ENCODE peak calls at places on chromosomes 13 and 19, in four cellular contexts. N is effector memory CD4-positive, alpha-beta T cell; O is small intestine; F is kidney. M is an unnamed sample.

GRCh38 chr19:2148482-2149135 is 2.8 kb downstream of the AP3D1 start:
- DNase-seq in F (no peak), O (no peak), N (peak; percentile 25), M (no peak)

GRCh38 chr19:50417850-50418185 is 920 bp upstream of the SPIB start:
- DNase-seq in N (no peak), F (no peak), O (no peak), M (no peak)

GRCh38 chr13:110582421-110582954 is 21.0 kb upstream of the RAB20 start:
- DNase-seq in F (no peak), O (no peak), N (no peak), M (no peak)

GRCh38 chr13:40230833-40231266 is 435.6 kb downstream of the FOXO1 start:
- DNase-seq in F (no peak), O (no peak), N (no peak), M (no peak)

GRCh38 chr19:31570718-31571117 is 221.5 kb upstream of the TSHZ3 start:
- DNase-seq in F (no peak), N (no peak), O (no peak), M (no peak)

GRCh38 chr19:10815969-10816635 is 19.9 kb downstream of the TMED1 start:
- DNase-seq in N (no peak), O (no peak), F (no peak), M (peak; percentile 67)

GRCh38 chr13:49454388-49455015 is 10.4 kb downstream of the SETDB2 start:
- DNase-seq in F (no peak), N (no peak), O (no peak), M (no peak)

GRCh38 chr19:5001547-5002131 is 32.7 kb downstream of the KDM4B start:
- DNase-seq in F (no peak), N (no peak), O (peak; percentile 27), M (no peak)

GRCh38 chr19:35963514-35963913 is 27.3 kb downstream of the LRFN3 start:
- DNase-seq in F (no peak), O (peak; percentile 20), N (no peak), M (no peak)

GRCh38 chr19:49151339-49152217 is 3.6 kb downstream of the HRC start:
- DNase-seq in O (peak; percentile 98), N (no peak), F (peak; percentile 92), M (peak; percentile 89)

GRCh38 chr19:10936661-10937084 is 8.1 kb downstream of the TIMM29 start:
- DNase-seq in O (peak; percentile 80), F (no peak), N (no peak), M (no peak)

GRCh38 chr13:96824110-96824509 is 170.2 kb downstream of the OXGR1 start:
- DNase-seq in N (no peak), F (no peak), O (no peak), M (no peak)

GRCh38 chr13:93388701-93389100 is 162.1 kb downstream of the GPC6 start:
- DNase-seq in F (no peak), O (no peak), N (no peak), M (no peak)

GRCh38 chr19:42816901-42817300 is 51.4 kb upstream of the PSG8 start:
- DNase-seq in N (no peak), F (no peak), O (no peak), M (no peak)

GRCh38 chr13:27211771-27212364 is 39.5 kb upstream of the RPL21 start:
- DNase-seq in N (no peak), O (no peak), F (peak; percentile 60), M (no peak)

GRCh38 chr19:13208964-13209796 is 59.0 kb downstream of the IER2 start:
- DNase-seq in N (no peak), O (no peak), F (no peak), M (no peak)

GRCh38 chr19:3695986-3696659 is 4.1 kb downstream of the PIP5K1C start:
- DNase-seq in N (no peak), F (no peak), O (no peak), M (no peak)

GRCh38 chr19:43432866-43433673 is 18.4 kb downstream of the TEX101 start:
- DNase-seq in F (peak; percentile 84), N (peak; percentile 54), O (peak; percentile 70), M (peak; percentile 54)

GRCh38 chr13:20945952-20946383 is 43.4 kb upstream of the XPO4 start:
- DNase-seq in O (no peak), N (no peak), F (no peak), M (peak; percentile 51)

GRCh38 chr13:31951215-31951678 is 80.3 kb upstream of the FRY start:
- DNase-seq in N (no peak), O (peak; percentile 62), F (peak; percentile 77), M (peak; percentile 91)

GRCh38 chr13:68522184-68522583 is 1292.0 kb upstream of the PCDH9 start:
- DNase-seq in F (no peak), N (no peak), O (no peak), M (no peak)

GRCh38 chr19:48629599-48630288 is 7.4 kb downstream of the DBP start:
- DNase-seq in N (no peak), O (peak; percentile 98), F (peak; percentile 90), M (no peak)

GRCh38 chr19:55304279-55304978 is 20.6 kb downstream of the BRSK1 start:
- DNase-seq in N (no peak), F (no peak), O (peak; percentile 62), M (no peak)

GRCh38 chr19:1064661-1065605 is 2.0 kb upstream of the ARHGAP45 start:
- DNase-seq in N (no peak), O (peak; percentile 72), F (peak; percentile 90), M (peak; percentile 77)

GRCh38 chr13:106755542-106755941 is 187.6 kb upstream of the ARGLU1 start:
- DNase-seq in N (no peak), F (no peak), O (no peak), M (no peak)

DNA sequence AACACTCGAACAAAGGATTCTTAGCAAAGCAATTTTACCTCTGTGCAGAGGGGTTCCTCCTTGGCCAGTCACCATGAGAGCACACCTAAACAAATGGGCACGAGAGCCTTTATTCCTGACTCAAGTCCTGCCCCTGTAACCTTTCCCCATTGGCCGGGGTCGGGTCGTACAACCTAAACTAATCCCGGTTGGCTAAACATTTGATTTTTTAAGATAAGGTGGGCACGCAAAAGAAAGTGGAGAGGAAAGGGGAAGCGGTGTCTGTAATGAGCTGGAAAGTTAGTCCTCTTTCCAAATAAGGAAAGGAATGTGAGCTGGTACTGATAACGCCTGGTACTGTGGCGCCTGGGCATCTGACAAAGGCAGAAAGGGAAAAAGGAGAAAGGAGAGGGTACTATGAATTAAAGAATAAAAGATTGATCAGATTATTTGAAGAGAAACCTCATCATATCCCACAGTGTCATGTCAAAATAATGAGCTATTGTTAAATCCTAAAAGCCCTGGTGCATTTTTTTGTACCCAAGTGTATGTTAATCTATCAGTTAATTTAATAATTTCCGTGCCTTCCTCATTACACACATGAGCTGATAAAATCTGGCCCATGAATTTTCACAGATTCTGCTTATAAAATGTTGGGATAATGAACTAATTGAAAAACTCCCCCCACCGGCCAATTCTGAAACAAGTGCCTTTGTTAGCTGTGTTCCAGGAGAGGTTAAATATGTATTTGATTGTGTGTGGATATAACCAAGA is 335.7 kb downstream of the RFC3 start:
- DNase-seq in O (no peak), F (no peak), N (no peak), M (no peak)
- H3K9me3 ChIP-seq in O (no peaks in the 10 kb centered on the region), F (no peaks in the 10 kb centered on the region), N (no peaks in the 10 kb centered on the region), M (no peaks in the 10 kb centered on the region)

DNA sequence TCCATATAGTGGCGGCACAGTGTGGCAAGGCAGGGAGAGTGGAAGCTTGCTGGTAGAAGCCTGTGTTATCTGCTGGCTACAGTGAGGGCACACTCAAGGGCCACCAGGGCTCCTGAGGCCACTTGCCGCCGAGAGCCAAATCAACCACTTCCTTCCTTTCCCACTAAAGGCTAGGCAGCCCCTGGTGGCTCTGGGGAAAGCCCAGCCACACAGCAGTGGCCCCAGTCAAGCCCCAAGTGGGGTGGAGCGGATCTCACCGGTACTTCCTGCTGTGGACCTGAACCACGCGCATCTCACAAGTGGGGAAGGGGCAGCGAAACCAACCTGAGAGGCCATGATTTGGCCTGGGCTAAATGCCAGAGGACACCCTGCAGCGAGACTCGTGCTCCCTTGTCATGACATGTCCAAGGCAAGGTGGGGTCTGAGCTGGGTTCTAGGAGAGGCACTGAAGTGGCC is 21.9 kb upstream of the SLC35E1 start:
- DNase-seq in O (no peak), N (peak; percentile 54), F (no peak), M (no peak)
- H3K4me3 ChIP-seq in O (no peak overlapping the region), N (peak overlapping the region; percentile 26), F (no peak overlapping the region), M (no peak overlapping the region)

GRCh38 chr19:32677657-32678056 is 2.0 kb downstream of the RGS9BP start:
- DNase-seq in N (no peak), F (no peak), O (no peak), M (no peak)

GRCh38 chr19:32676186-32676894 is 692 bp downstream of the RGS9BP start:
- DNase-seq in N (no peak), O (peak; percentile 38), F (peak; percentile 83), M (peak; percentile 84)

GRCh38 chr19:32675720-32676185 is at the start of gene RGS9BP:
- DNase-seq in O (peak; percentile 49), N (peak; percentile 65), F (peak; percentile 94), M (peak; percentile 95)

GRCh38 chr19:32674959-32675719 is at the start of gene ANKRD27:
- DNase-seq in F (peak; percentile 99), N (peak; percentile 96), O (peak; percentile 99), M (peak; percentile 97)

DNA sequence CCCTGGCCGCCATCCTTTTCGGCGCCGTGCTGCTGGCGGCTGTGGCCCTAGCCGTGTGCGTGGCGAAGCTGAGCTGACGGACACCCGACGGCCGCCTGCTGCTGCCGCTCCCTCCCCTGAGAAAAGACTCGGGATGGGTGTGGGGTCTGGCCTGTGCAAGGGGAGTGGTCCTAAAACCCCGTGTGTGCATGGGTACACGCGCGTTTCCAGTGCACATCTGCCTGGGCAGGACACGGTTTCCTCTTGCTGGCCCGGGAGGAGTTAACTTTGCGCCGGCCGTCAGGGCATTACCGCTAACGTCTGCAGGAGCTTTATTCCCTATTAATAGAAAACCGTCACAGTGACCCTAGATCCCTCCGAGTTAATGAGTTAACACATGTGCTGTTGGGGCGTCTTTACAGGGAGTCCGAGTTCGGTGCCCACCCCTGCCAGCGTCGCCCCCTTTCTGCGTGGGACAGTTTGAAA is 1.3 kb downstream of the RGS9BP start:
- DNase-seq in N (no peak), O (no peak), F (peak; percentile 73), M (no peak)
- H3K9me3 ChIP-seq in N (no peaks in the 10 kb centered on the region), O (no peaks in the 10 kb centered on the region), F (no peaks in the 10 kb centered on the region), M (no peaks in the 10 kb centered on the region)

GRCh38 chr19:17765069-17765618 is 13.9 kb downstream of the FCHO1 start:
- DNase-seq in N (no peak), F (peak; percentile 79), O (peak; percentile 93), M (peak; percentile 93)

GRCh38 chr19:17766543-17767131 is 15.4 kb downstream of the FCHO1 start:
- DNase-seq in F (peak; percentile 89), N (no peak), O (peak; percentile 99), M (peak; percentile 95)

GRCh38 chr19:17761148-17761547 is 9.9 kb downstream of the FCHO1 start:
- DNase-seq in O (no peak), N (no peak), F (no peak), M (no peak)

GRCh38 chr19:17764348-17764747 is 13.1 kb downstream of the FCHO1 start:
- DNase-seq in F (no peak), O (no peak), N (no peak), M (no peak)

DNA sequence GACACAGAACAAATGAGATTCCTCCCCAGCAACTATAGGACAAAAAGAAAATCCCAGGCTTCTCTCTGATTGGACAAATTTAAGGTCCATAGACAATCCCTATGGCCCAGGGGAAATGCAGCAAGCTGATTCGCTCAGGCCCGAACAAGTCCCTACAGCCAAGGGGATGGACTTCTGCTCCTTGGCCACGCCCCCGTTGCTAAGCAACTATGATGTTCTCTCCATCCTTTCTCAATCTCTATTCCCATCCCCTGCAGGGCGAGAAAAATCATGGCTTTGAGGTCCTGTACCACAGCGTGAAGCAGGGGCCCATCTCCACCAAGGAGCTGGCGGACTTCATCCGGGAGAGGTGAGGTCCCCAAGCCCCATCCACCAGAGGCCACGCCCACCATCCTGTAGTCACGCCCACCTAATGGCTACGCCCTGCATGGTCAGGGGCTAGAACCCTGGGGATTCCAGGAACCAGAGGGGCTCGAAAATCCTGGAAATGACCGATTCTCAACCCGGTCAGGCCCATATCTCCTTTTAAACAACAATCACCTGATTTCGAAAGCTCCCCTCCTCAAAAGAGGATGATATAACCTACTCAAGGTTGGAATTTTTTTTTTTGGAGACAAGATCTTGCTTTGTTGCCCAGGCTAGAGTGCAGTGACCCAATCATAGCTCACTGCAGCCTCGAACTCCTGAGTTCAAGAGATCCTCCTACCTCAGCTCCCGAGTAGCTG is 11.4 kb downstream of the FCHO1 start:
- DNase-seq in O (peak; percentile 55), N (no peak), F (no peak), M (no peak)
- H3K4me3 ChIP-seq in O (no peak overlapping the region), N (no peak overlapping the region), F (no peak overlapping the region), M (no peak overlapping the region)